ENCODE peak calls at places on chromosome 3, in eight cellular contexts. One of them, this sample, is unnamed.

GRCh38 chr3:145704020-145704419 is 457.0 kb downstream of the PLOD2 start:
- DNase-seq in activated CD8-positive, alpha-beta T cell treated with anti-CD3 and anti-CD28 coated beads for 36 hours: no peak
- DNase-seq in HTR-8/SVneo: no peak
- DNase-seq in amniotic stem cell: no peak
- DNase-seq in lung microvascular endothelial cell: peak
- DNase-seq in fibroblast of the conjunctiva: peak
- DNase-seq in Daoy: no peak
- DNase-seq in activated CD4-positive, alpha-beta T cell treated with anti-CD3 and anti-CD28 coated beads for 36 hours: no peak
- DNase-seq in this sample: peak

GRCh38 chr3:98326945-98327344 is 26.7 kb upstream of the OR5K4 start:
- DNase-seq in activated CD8-positive, alpha-beta T cell treated with anti-CD3 and anti-CD28 coated beads for 36 hours: no peak
- DNase-seq in HTR-8/SVneo: no peak
- DNase-seq in amniotic stem cell: no peak
- DNase-seq in lung microvascular endothelial cell: no peak
- DNase-seq in fibroblast of the conjunctiva: no peak
- DNase-seq in Daoy: no peak
- DNase-seq in activated CD4-positive, alpha-beta T cell treated with anti-CD3 and anti-CD28 coated beads for 36 hours: no peak
- DNase-seq in this sample: no peak

GRCh38 chr3:117322866-117323265 is 613.3 kb downstream of the TUSC7 start:
- DNase-seq in activated CD8-positive, alpha-beta T cell treated with anti-CD3 and anti-CD28 coated beads for 36 hours: no peak
- DNase-seq in HTR-8/SVneo: no peak
- DNase-seq in amniotic stem cell: no peak
- DNase-seq in lung microvascular endothelial cell: peak
- DNase-seq in fibroblast of the conjunctiva: no peak
- DNase-seq in Daoy: peak
- DNase-seq in activated CD4-positive, alpha-beta T cell treated with anti-CD3 and anti-CD28 coated beads for 36 hours: no peak
- DNase-seq in this sample: peak

GRCh38 chr3:30502742-30503073 is 103.7 kb upstream of the TGFBR2 start:
- DNase-seq in activated CD8-positive, alpha-beta T cell treated with anti-CD3 and anti-CD28 coated beads for 36 hours: no peak
- DNase-seq in HTR-8/SVneo: no peak
- DNase-seq in amniotic stem cell: no peak
- DNase-seq in lung microvascular endothelial cell: no peak
- DNase-seq in fibroblast of the conjunctiva: no peak
- DNase-seq in Daoy: no peak
- DNase-seq in activated CD4-positive, alpha-beta T cell treated with anti-CD3 and anti-CD28 coated beads for 36 hours: no peak
- DNase-seq in this sample: no peak

GRCh38 chr3:31810991-31811433 is 170.1 kb downstream of the OSBPL10 start:
- DNase-seq in activated CD8-positive, alpha-beta T cell treated with anti-CD3 and anti-CD28 coated beads for 36 hours: no peak
- DNase-seq in HTR-8/SVneo: no peak
- DNase-seq in amniotic stem cell: no peak
- DNase-seq in lung microvascular endothelial cell: no peak
- DNase-seq in fibroblast of the conjunctiva: no peak
- DNase-seq in Daoy: no peak
- DNase-seq in activated CD4-positive, alpha-beta T cell treated with anti-CD3 and anti-CD28 coated beads for 36 hours: no peak
- DNase-seq in this sample: no peak

GRCh38 chr3:106305127-106305526 is 436.3 kb upstream of the CBLB start:
- DNase-seq in activated CD8-positive, alpha-beta T cell treated with anti-CD3 and anti-CD28 coated beads for 36 hours: no peak
- DNase-seq in HTR-8/SVneo: no peak
- DNase-seq in amniotic stem cell: no peak
- DNase-seq in lung microvascular endothelial cell: no peak
- DNase-seq in fibroblast of the conjunctiva: no peak
- DNase-seq in Daoy: no peak
- DNase-seq in activated CD4-positive, alpha-beta T cell treated with anti-CD3 and anti-CD28 coated beads for 36 hours: no peak
- DNase-seq in this sample: no peak

GRCh38 chr3:107745354-107745753 is 222.6 kb downstream of the BBX start:
- DNase-seq in activated CD8-positive, alpha-beta T cell treated with anti-CD3 and anti-CD28 coated beads for 36 hours: no peak
- DNase-seq in HTR-8/SVneo: no peak
- DNase-seq in amniotic stem cell: no peak
- DNase-seq in lung microvascular endothelial cell: no peak
- DNase-seq in fibroblast of the conjunctiva: no peak
- DNase-seq in Daoy: no peak
- DNase-seq in activated CD4-positive, alpha-beta T cell treated with anti-CD3 and anti-CD28 coated beads for 36 hours: no peak
- DNase-seq in this sample: no peak

GRCh38 chr3:32569540-32570425 is 875 bp downstream of the DYNC1LI1 start:
- DNase-seq in activated CD8-positive, alpha-beta T cell treated with anti-CD3 and anti-CD28 coated beads for 36 hours: peak
- DNase-seq in HTR-8/SVneo: peak
- DNase-seq in amniotic stem cell: no peak
- DNase-seq in lung microvascular endothelial cell: peak
- DNase-seq in fibroblast of the conjunctiva: peak
- DNase-seq in Daoy: peak
- DNase-seq in activated CD4-positive, alpha-beta T cell treated with anti-CD3 and anti-CD28 coated beads for 36 hours: peak
- DNase-seq in this sample: peak

GRCh38 chr3:2853627-2854026 is 256.5 kb downstream of the IL5RA start:
- DNase-seq in activated CD8-positive, alpha-beta T cell treated with anti-CD3 and anti-CD28 coated beads for 36 hours: no peak
- DNase-seq in HTR-8/SVneo: no peak
- DNase-seq in amniotic stem cell: no peak
- DNase-seq in lung microvascular endothelial cell: no peak
- DNase-seq in fibroblast of the conjunctiva: no peak
- DNase-seq in Daoy: peak
- DNase-seq in activated CD4-positive, alpha-beta T cell treated with anti-CD3 and anti-CD28 coated beads for 36 hours: no peak
- DNase-seq in this sample: no peak

GRCh38 chr3:47250309-47251060 is 32.1 kb downstream of the KIF9 start:
- DNase-seq in activated CD8-positive, alpha-beta T cell treated with anti-CD3 and anti-CD28 coated beads for 36 hours: peak
- DNase-seq in HTR-8/SVneo: peak
- DNase-seq in amniotic stem cell: no peak
- DNase-seq in lung microvascular endothelial cell: peak
- DNase-seq in fibroblast of the conjunctiva: no peak
- DNase-seq in Daoy: peak
- DNase-seq in activated CD4-positive, alpha-beta T cell treated with anti-CD3 and anti-CD28 coated beads for 36 hours: no peak
- DNase-seq in this sample: peak

GRCh38 chr3:89740881-89741177 is 633.4 kb downstream of the EPHA3 start:
- DNase-seq in activated CD8-positive, alpha-beta T cell treated with anti-CD3 and anti-CD28 coated beads for 36 hours: no peak
- DNase-seq in HTR-8/SVneo: no peak
- DNase-seq in amniotic stem cell: no peak
- DNase-seq in lung microvascular endothelial cell: no peak
- DNase-seq in fibroblast of the conjunctiva: peak
- DNase-seq in Daoy: no peak
- DNase-seq in activated CD4-positive, alpha-beta T cell treated with anti-CD3 and anti-CD28 coated beads for 36 hours: no peak
- DNase-seq in this sample: no peak

GRCh38 chr3:95154775-95155174 is 1091.9 kb downstream of the NSUN3 start:
- DNase-seq in activated CD8-positive, alpha-beta T cell treated with anti-CD3 and anti-CD28 coated beads for 36 hours: no peak
- DNase-seq in HTR-8/SVneo: peak
- DNase-seq in amniotic stem cell: no peak
- DNase-seq in lung microvascular endothelial cell: no peak
- DNase-seq in fibroblast of the conjunctiva: no peak
- DNase-seq in Daoy: peak
- DNase-seq in activated CD4-positive, alpha-beta T cell treated with anti-CD3 and anti-CD28 coated beads for 36 hours: no peak
- DNase-seq in this sample: no peak

GRCh38 chr3:28978092-28978491 is 302.8 kb upstream of the RBMS3 start:
- DNase-seq in activated CD8-positive, alpha-beta T cell treated with anti-CD3 and anti-CD28 coated beads for 36 hours: no peak
- DNase-seq in HTR-8/SVneo: no peak
- DNase-seq in amniotic stem cell: no peak
- DNase-seq in lung microvascular endothelial cell: no peak
- DNase-seq in fibroblast of the conjunctiva: no peak
- DNase-seq in Daoy: no peak
- DNase-seq in activated CD4-positive, alpha-beta T cell treated with anti-CD3 and anti-CD28 coated beads for 36 hours: no peak
- DNase-seq in this sample: no peak

GRCh38 chr3:82281205-82281604 is 519.8 kb upstream of the GBE1 start:
- DNase-seq in activated CD8-positive, alpha-beta T cell treated with anti-CD3 and anti-CD28 coated beads for 36 hours: no peak
- DNase-seq in HTR-8/SVneo: peak
- DNase-seq in amniotic stem cell: no peak
- DNase-seq in lung microvascular endothelial cell: peak
- DNase-seq in fibroblast of the conjunctiva: no peak
- DNase-seq in Daoy: no peak
- DNase-seq in activated CD4-positive, alpha-beta T cell treated with anti-CD3 and anti-CD28 coated beads for 36 hours: no peak
- DNase-seq in this sample: peak

GRCh38 chr3:40511031-40511718 is 5.3 kb downstream of the ZNF620 start:
- DNase-seq in activated CD8-positive, alpha-beta T cell treated with anti-CD3 and anti-CD28 coated beads for 36 hours: no peak
- DNase-seq in HTR-8/SVneo: no peak
- DNase-seq in amniotic stem cell: no peak
- DNase-seq in lung microvascular endothelial cell: no peak
- DNase-seq in fibroblast of the conjunctiva: no peak
- DNase-seq in Daoy: no peak
- DNase-seq in activated CD4-positive, alpha-beta T cell treated with anti-CD3 and anti-CD28 coated beads for 36 hours: no peak
- DNase-seq in this sample: no peak

GRCh38 chr3:157669403-157669802 is 166.2 kb upstream of the VEPH1 start:
- DNase-seq in activated CD8-positive, alpha-beta T cell treated with anti-CD3 and anti-CD28 coated beads for 36 hours: no peak
- DNase-seq in HTR-8/SVneo: peak
- DNase-seq in amniotic stem cell: no peak
- DNase-seq in lung microvascular endothelial cell: no peak
- DNase-seq in fibroblast of the conjunctiva: no peak
- DNase-seq in Daoy: no peak
- DNase-seq in activated CD4-positive, alpha-beta T cell treated with anti-CD3 and anti-CD28 coated beads for 36 hours: no peak
- DNase-seq in this sample: no peak

GRCh38 chr3:17639257-17639656 is 103.2 kb downstream of the TBC1D5 start:
- DNase-seq in activated CD8-positive, alpha-beta T cell treated with anti-CD3 and anti-CD28 coated beads for 36 hours: no peak
- DNase-seq in HTR-8/SVneo: peak
- DNase-seq in amniotic stem cell: no peak
- DNase-seq in lung microvascular endothelial cell: peak
- DNase-seq in fibroblast of the conjunctiva: peak
- DNase-seq in Daoy: peak
- DNase-seq in activated CD4-positive, alpha-beta T cell treated with anti-CD3 and anti-CD28 coated beads for 36 hours: no peak
- DNase-seq in this sample: peak

GRCh38 chr3:15309662-15310335 is 22.6 kb downstream of the SH3BP5 start:
- DNase-seq in activated CD8-positive, alpha-beta T cell treated with anti-CD3 and anti-CD28 coated beads for 36 hours: peak
- DNase-seq in HTR-8/SVneo: no peak
- DNase-seq in amniotic stem cell: no peak
- DNase-seq in lung microvascular endothelial cell: peak
- DNase-seq in fibroblast of the conjunctiva: no peak
- DNase-seq in Daoy: peak
- DNase-seq in activated CD4-positive, alpha-beta T cell treated with anti-CD3 and anti-CD28 coated beads for 36 hours: peak
- DNase-seq in this sample: peak

GRCh38 chr3:159882784-159883779 is 105.6 kb upstream of the IL12A start:
- DNase-seq in activated CD8-positive, alpha-beta T cell treated with anti-CD3 and anti-CD28 coated beads for 36 hours: no peak
- DNase-seq in HTR-8/SVneo: peak
- DNase-seq in amniotic stem cell: peak
- DNase-seq in lung microvascular endothelial cell: peak
- DNase-seq in fibroblast of the conjunctiva: peak
- DNase-seq in Daoy: peak
- DNase-seq in activated CD4-positive, alpha-beta T cell treated with anti-CD3 and anti-CD28 coated beads for 36 hours: no peak
- DNase-seq in this sample: peak

GRCh38 chr3:97148891-97149290 is 334.5 kb downstream of the EPHA6 start:
- DNase-seq in activated CD8-positive, alpha-beta T cell treated with anti-CD3 and anti-CD28 coated beads for 36 hours: no peak
- DNase-seq in HTR-8/SVneo: no peak
- DNase-seq in amniotic stem cell: no peak
- DNase-seq in lung microvascular endothelial cell: no peak
- DNase-seq in fibroblast of the conjunctiva: no peak
- DNase-seq in Daoy: no peak
- DNase-seq in activated CD4-positive, alpha-beta T cell treated with anti-CD3 and anti-CD28 coated beads for 36 hours: no peak
- DNase-seq in this sample: no peak

GRCh38 chr3:24709921-24710320 is 215.3 kb upstream of the THRB start:
- DNase-seq in activated CD8-positive, alpha-beta T cell treated with anti-CD3 and anti-CD28 coated beads for 36 hours: no peak
- DNase-seq in HTR-8/SVneo: no peak
- DNase-seq in amniotic stem cell: no peak
- DNase-seq in lung microvascular endothelial cell: no peak
- DNase-seq in fibroblast of the conjunctiva: peak
- DNase-seq in Daoy: no peak
- DNase-seq in activated CD4-positive, alpha-beta T cell treated with anti-CD3 and anti-CD28 coated beads for 36 hours: no peak
- DNase-seq in this sample: no peak

GRCh38 chr3:98903099-98903498 is 1.6 kb upstream of the DCBLD2 start:
- DNase-seq in activated CD8-positive, alpha-beta T cell treated with anti-CD3 and anti-CD28 coated beads for 36 hours: no peak
- DNase-seq in HTR-8/SVneo: no peak
- DNase-seq in amniotic stem cell: no peak
- DNase-seq in lung microvascular endothelial cell: no peak
- DNase-seq in fibroblast of the conjunctiva: no peak
- DNase-seq in Daoy: peak
- DNase-seq in activated CD4-positive, alpha-beta T cell treated with anti-CD3 and anti-CD28 coated beads for 36 hours: no peak
- DNase-seq in this sample: no peak

GRCh38 chr3:196537319-196537984 is 22.3 kb upstream of the SMCO1 start:
- DNase-seq in activated CD8-positive, alpha-beta T cell treated with anti-CD3 and anti-CD28 coated beads for 36 hours: peak
- DNase-seq in HTR-8/SVneo: peak
- DNase-seq in amniotic stem cell: no peak
- DNase-seq in lung microvascular endothelial cell: peak
- DNase-seq in fibroblast of the conjunctiva: no peak
- DNase-seq in Daoy: peak
- DNase-seq in activated CD4-positive, alpha-beta T cell treated with anti-CD3 and anti-CD28 coated beads for 36 hours: peak
- DNase-seq in this sample: no peak

GRCh38 chr3:139093840-139094239 is 49.1 kb upstream of the PRR23C start:
- DNase-seq in activated CD8-positive, alpha-beta T cell treated with anti-CD3 and anti-CD28 coated beads for 36 hours: no peak
- DNase-seq in HTR-8/SVneo: no peak
- DNase-seq in amniotic stem cell: no peak
- DNase-seq in lung microvascular endothelial cell: no peak
- DNase-seq in fibroblast of the conjunctiva: no peak
- DNase-seq in Daoy: no peak
- DNase-seq in activated CD4-positive, alpha-beta T cell treated with anti-CD3 and anti-CD28 coated beads for 36 hours: no peak
- DNase-seq in this sample: no peak

GRCh38 chr3:43093974-43094373 is 11.9 kb downstream of the POMGNT2 start:
- DNase-seq in activated CD8-positive, alpha-beta T cell treated with anti-CD3 and anti-CD28 coated beads for 36 hours: no peak
- DNase-seq in HTR-8/SVneo: no peak
- DNase-seq in amniotic stem cell: no peak
- DNase-seq in lung microvascular endothelial cell: no peak
- DNase-seq in fibroblast of the conjunctiva: no peak
- DNase-seq in Daoy: no peak
- DNase-seq in activated CD4-positive, alpha-beta T cell treated with anti-CD3 and anti-CD28 coated beads for 36 hours: no peak
- DNase-seq in this sample: no peak

GRCh38 chr3:46710671-46711295 is 6.9 kb downstream of the PRSS50 start:
- DNase-seq in activated CD8-positive, alpha-beta T cell treated with anti-CD3 and anti-CD28 coated beads for 36 hours: no peak
- DNase-seq in HTR-8/SVneo: no peak
- DNase-seq in amniotic stem cell: no peak
- DNase-seq in lung microvascular endothelial cell: no peak
- DNase-seq in fibroblast of the conjunctiva: no peak
- DNase-seq in Daoy: no peak
- DNase-seq in activated CD4-positive, alpha-beta T cell treated with anti-CD3 and anti-CD28 coated beads for 36 hours: peak
- DNase-seq in this sample: no peak

GRCh38 chr3:196207833-196208607 is 3.2 kb downstream of the ZDHHC19 start:
- DNase-seq in activated CD8-positive, alpha-beta T cell treated with anti-CD3 and anti-CD28 coated beads for 36 hours: peak
- DNase-seq in HTR-8/SVneo: peak
- DNase-seq in amniotic stem cell: no peak
- DNase-seq in lung microvascular endothelial cell: no peak
- DNase-seq in fibroblast of the conjunctiva: no peak
- DNase-seq in Daoy: no peak
- DNase-seq in activated CD4-positive, alpha-beta T cell treated with anti-CD3 and anti-CD28 coated beads for 36 hours: peak
- DNase-seq in this sample: no peak

GRCh38 chr3:181974198-181974597 is 262.5 kb downstream of the SOX2 start:
- DNase-seq in activated CD8-positive, alpha-beta T cell treated with anti-CD3 and anti-CD28 coated beads for 36 hours: no peak
- DNase-seq in HTR-8/SVneo: no peak
- DNase-seq in amniotic stem cell: no peak
- DNase-seq in lung microvascular endothelial cell: no peak
- DNase-seq in fibroblast of the conjunctiva: no peak
- DNase-seq in Daoy: peak
- DNase-seq in activated CD4-positive, alpha-beta T cell treated with anti-CD3 and anti-CD28 coated beads for 36 hours: no peak
- DNase-seq in this sample: no peak

GRCh38 chr3:11434017-11434526 is 161.9 kb downstream of the ATG7 start:
- DNase-seq in activated CD8-positive, alpha-beta T cell treated with anti-CD3 and anti-CD28 coated beads for 36 hours: no peak
- DNase-seq in HTR-8/SVneo: no peak
- DNase-seq in amniotic stem cell: peak
- DNase-seq in lung microvascular endothelial cell: peak
- DNase-seq in fibroblast of the conjunctiva: peak
- DNase-seq in Daoy: no peak
- DNase-seq in activated CD4-positive, alpha-beta T cell treated with anti-CD3 and anti-CD28 coated beads for 36 hours: no peak
- DNase-seq in this sample: peak

GRCh38 chr3:23832523-23832922 is 26.8 kb downstream of the UBE2E1 start:
- DNase-seq in activated CD8-positive, alpha-beta T cell treated with anti-CD3 and anti-CD28 coated beads for 36 hours: no peak
- DNase-seq in HTR-8/SVneo: no peak
- DNase-seq in amniotic stem cell: no peak
- DNase-seq in lung microvascular endothelial cell: no peak
- DNase-seq in fibroblast of the conjunctiva: no peak
- DNase-seq in Daoy: peak
- DNase-seq in activated CD4-positive, alpha-beta T cell treated with anti-CD3 and anti-CD28 coated beads for 36 hours: no peak
- DNase-seq in this sample: no peak

GRCh38 chr3:40623567-40623966 is 98.8 kb downstream of the ZNF621 start:
- DNase-seq in activated CD8-positive, alpha-beta T cell treated with anti-CD3 and anti-CD28 coated beads for 36 hours: peak
- DNase-seq in HTR-8/SVneo: no peak
- DNase-seq in amniotic stem cell: no peak
- DNase-seq in lung microvascular endothelial cell: no peak
- DNase-seq in fibroblast of the conjunctiva: no peak
- DNase-seq in Daoy: peak
- DNase-seq in activated CD4-positive, alpha-beta T cell treated with anti-CD3 and anti-CD28 coated beads for 36 hours: peak
- DNase-seq in this sample: no peak

This sample was measured in endothelial cell of umbilical vein.